ENCODE peak calls at places on chromosome 11, in ten cellular contexts. V, H, J, U, N, O, I, P, X and B are unnamed samples.

GRCh38 chr11:59191095-59191494 is 19.2 kb downstream of the DTX4 start:
- DNase-seq in V (no peak), H (peak), J (no peak), U (no peak), N (no peak), O (no peak), I (no peak), P (no peak), X (no peak), B (no peak)

GRCh38 chr11:117827521-117828511 is 3.3 kb upstream of the FXYD2 start:
- DNase-seq in V (no peak), H (no peak), J (no peak), U (no peak), N (no peak), O (peak), I (no peak), P (peak), X (peak), B (no peak)

GRCh38 chr11:58913685-58914084 is 25.6 kb upstream of the GLYATL1 start:
- DNase-seq in V (no peak), H (no peak), J (no peak), U (no peak), N (no peak), O (no peak), I (no peak), P (no peak), X (no peak), B (no peak)

GRCh38 chr11:126357969-126358762 is 2.7 kb downstream of the ST3GAL4 start:
- DNase-seq in V (no peak), H (no peak), J (no peak), U (no peak), N (no peak), O (no peak), I (no peak), P (no peak), X (no peak), B (no peak)

GRCh38 chr11:108697872-108698473 is 33.1 kb downstream of the DDX10 start:
- DNase-seq in V (peak), H (peak), J (peak), U (peak), N (peak), O (peak), I (peak), P (peak), X (no peak), B (no peak)

GRCh38 chr11:134835561-134835960 is 423.5 kb upstream of the B3GAT1 start:
- DNase-seq in V (no peak), H (no peak), J (no peak), U (no peak), N (no peak), O (no peak), I (no peak), P (no peak), X (no peak), B (no peak)

GRCh38 chr11:89463381-89463780 is 27.8 kb downstream of the NOX4 start:
- DNase-seq in V (no peak), H (no peak), J (no peak), U (no peak), N (no peak), O (no peak), I (no peak), P (no peak), X (no peak), B (no peak)

GRCh38 chr11:123740787-123741158 is 687 bp downstream of the ZNF202 start:
- DNase-seq in V (no peak), H (no peak), J (no peak), U (no peak), N (no peak), O (no peak), I (peak), P (no peak), X (no peak), B (no peak)

GRCh38 chr11:13313005-13313819 is 35.6 kb downstream of the BMAL1 start:
- DNase-seq in V (no peak), H (no peak), J (no peak), U (no peak), N (no peak), O (no peak), I (no peak), P (no peak), X (no peak), B (no peak)

GRCh38 chr11:9250139-9250582 is 15.0 kb downstream of the DENND5A start:
- DNase-seq in V (no peak), H (peak), J (no peak), U (no peak), N (no peak), O (no peak), I (peak), P (peak), X (no peak), B (peak)

GRCh38 chr11:119641991-119642745 is 86.8 kb downstream of the NECTIN1 start:
- DNase-seq in V (no peak), H (peak), J (no peak), U (peak), N (peak), O (no peak), I (no peak), P (no peak), X (no peak), B (no peak)